ENCODE peak calls at places on chromosomes 7 and 10, in six cellular contexts. G is H1, K is transverse colon, J is stomach, H is HCT116, C is esophagus muscularis mucosa. I is an unnamed sample.

GRCh38 chr10:12709516-12709915 is 292.0 kb downstream of the CCDC3 start:
- DNase-seq in G (no peak), K (no peak), C (no peak), J (no peak), H (no peak), I (no peak)

GRCh38 chr7:9036080-9036479 is 602.7 kb downstream of the NXPH1 start:
- DNase-seq in G (no peak), K (no peak), J (no peak), H (no peak), C (no peak), I (no peak)

GRCh38 chr10:112071596-112072133 is 111.9 kb downstream of the GPAM start:
- DNase-seq in K (no peak), H (no peak), G (no peak), C (no peak), J (no peak), I (no peak)

GRCh38 chr7:44539669-44540516 is 1.2 kb downstream of the NPC1L1 start:
- DNase-seq in C (no peak), H (no peak), K (no peak), J (no peak), G (no peak), I (no peak)

GRCh38 chr7:768881-769504 is 41.9 kb upstream of the PRKAR1B start:
- DNase-seq in C (no peak), J (peak; percentile 53), G (peak; percentile 10), K (no peak), H (no peak), I (no peak)

GRCh38 chr7:18941197-18941596 is 176.2 kb downstream of the TWIST1 start:
- DNase-seq in G (no peak), H (no peak), C (no peak), J (no peak), K (no peak), I (no peak)

GRCh38 chr10:79176949-79177602 is 108.3 kb downstream of the ZMIZ1 start:
- DNase-seq in J (no peak), C (no peak), H (no peak), K (no peak), G (no peak), I (no peak)

GRCh38 chr10:61998937-61999336 is 97.4 kb downstream of the ARID5B start:
- DNase-seq in K (no peak), C (no peak), G (no peak), J (no peak), H (no peak), I (no peak)

GRCh38 chr10:7111574-7111973 is 299.3 kb downstream of the SFMBT2 start:
- DNase-seq in K (no peak), J (no peak), C (no peak), H (no peak), G (no peak), I (no peak)

GRCh38 chr7:99000904-99001442 is 122.6 kb downstream of the TRRAP start:
- DNase-seq in J (no peak), K (no peak), G (no peak), H (no peak), C (no peak), I (no peak)

GRCh38 chr7:100547872-100548271 is 8.9 kb downstream of the AGFG2 start:
- DNase-seq in H (no peak), G (no peak), J (no peak), C (no peak), K (no peak), I (no peak)

GRCh38 chr7:127392182-127392565 is 334 bp downstream of the ZNF800 start:
- DNase-seq in C (no peak), H (no peak), K (peak; percentile 62), J (peak; percentile 66), G (no peak), I (peak; percentile 39)

GRCh38 chr10:12308976-12309375 is 40.4 kb upstream of the CAMK1D start:
- DNase-seq in G (no peak), K (no peak), H (no peak), J (no peak), C (no peak), I (no peak)

GRCh38 chr10:35375091-35375765 is 38.9 kb downstream of the CCNY start:
- DNase-seq in G (no peak), K (no peak), J (no peak), C (no peak), H (no peak), I (no peak)

GRCh38 chr7:84245831-84246230 is 51.2 kb upstream of the SEMA3A start:
- DNase-seq in J (peak; percentile 32), G (peak; percentile 31), H (no peak), K (peak; percentile 21), C (no peak), I (no peak)

GRCh38 chr10:33473688-33474087 is 139.2 kb upstream of the NRP1 start:
- DNase-seq in K (no peak), G (no peak), J (no peak), C (no peak), H (no peak), I (no peak)

GRCh38 chr10:124594240-124594639 is 132.6 kb downstream of the LHPP start:
- DNase-seq in C (no peak), J (no peak), G (no peak), K (no peak), H (no peak), I (no peak)

GRCh38 chr10:103661198-103661950 is 167.9 kb downstream of the NEURL1 start:
- DNase-seq in C (peak; percentile 96), H (no peak), J (peak; percentile 75), K (peak; percentile 77), G (peak; percentile 56), I (peak; percentile 67)

GRCh38 chr10:73810735-73811465 is 498 bp downstream of the NDST2 start:
- DNase-seq in H (no peak), K (peak; percentile 48), J (peak; percentile 35), C (no peak), G (no peak), I (peak; percentile 66)

GRCh38 chr10:126135177-126135576 is 238.8 kb downstream of the FANK1 start:
- DNase-seq in G (no peak), H (no peak), K (no peak), J (no peak), C (no peak), I (no peak)

GRCh38 chr7:55366461-55367138 is 1.5 kb downstream of the LANCL2 start:
- DNase-seq in K (no peak), C (no peak), H (no peak), J (no peak), G (no peak), I (no peak)

GRCh38 chr7:55363386-55364170 is 1.6 kb upstream of the LANCL2 start:
- DNase-seq in J (no peak), K (no peak), C (peak; percentile 80), H (no peak), G (no peak), I (no peak)

GRCh38 chr7:55365103-55365679 is at the start of gene LANCL2:
- DNase-seq in C (peak; percentile 91), H (no peak), J (peak; percentile 50), G (no peak), K (peak; percentile 60), I (no peak)

GRCh38 chr7:55367283-55367840 is 2.2 kb downstream of the LANCL2 start:
- DNase-seq in H (no peak), J (no peak), C (peak; percentile 31), K (no peak), G (no peak), I (no peak)

DNA sequence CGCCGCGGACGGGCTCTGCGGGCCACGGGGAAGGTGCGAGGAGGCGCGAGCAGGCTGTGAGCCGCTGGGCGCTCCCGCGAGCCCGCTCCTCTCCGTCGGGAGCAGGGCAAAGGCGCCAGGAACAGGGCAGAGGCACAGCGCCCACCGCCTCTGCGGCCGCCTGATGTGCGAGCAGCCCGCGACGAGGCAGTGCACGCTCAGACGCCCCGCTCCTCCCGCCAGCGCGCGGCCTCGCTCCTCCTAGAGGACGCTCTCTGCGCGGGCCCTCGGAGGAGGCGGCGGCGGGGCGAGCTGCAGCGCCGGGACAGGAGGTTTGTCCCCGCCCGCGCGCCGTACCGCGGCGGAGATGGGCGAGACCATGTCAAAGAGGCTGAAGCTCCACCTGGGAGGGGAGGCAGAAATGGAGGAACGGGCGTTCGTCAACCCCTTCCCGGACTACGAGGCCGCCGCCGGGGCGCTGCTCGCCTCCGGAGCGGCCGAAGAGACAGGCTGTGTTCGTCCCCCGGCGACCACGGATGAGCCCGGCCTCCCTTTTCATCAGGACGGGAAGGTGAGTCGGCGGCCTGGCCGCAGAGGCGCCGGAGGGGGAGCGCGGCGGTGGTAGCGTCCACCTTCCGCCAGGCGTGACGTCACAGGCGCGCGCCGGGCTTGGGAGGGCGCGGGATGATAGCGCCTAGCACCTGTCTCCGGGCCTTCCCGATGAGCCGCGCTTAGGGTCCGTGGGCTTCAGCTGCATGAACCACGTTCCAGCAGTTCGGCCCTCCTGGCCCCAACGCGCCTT is 733 bp downstream of the LANCL2 start:
- DNase-seq in G (peak; percentile 70), J (peak; percentile 96), C (peak; percentile 98), K (peak; percentile 96), H (peak; percentile 93), I (peak; percentile 80)
- TF ChIP-seq POLR2A in G (peak; percentile 63), J (peak; percentile 30), C (peak; percentile 34), K (peak; percentile 72), H (peak; percentile 55), I (peak; percentile 87)

GRCh38 chr7:120993011-120993574 is 4.6 kb downstream of the CPED1 start:
- DNase-seq in G (no peak), H (no peak), C (no peak), K (no peak), J (no peak), I (no peak)
- TF ChIP-seq POLR2AphosphoS5 in G (no peak), H (no peak), C (no peak), K (no peak), J (no peak), I (no peak)

DNA sequence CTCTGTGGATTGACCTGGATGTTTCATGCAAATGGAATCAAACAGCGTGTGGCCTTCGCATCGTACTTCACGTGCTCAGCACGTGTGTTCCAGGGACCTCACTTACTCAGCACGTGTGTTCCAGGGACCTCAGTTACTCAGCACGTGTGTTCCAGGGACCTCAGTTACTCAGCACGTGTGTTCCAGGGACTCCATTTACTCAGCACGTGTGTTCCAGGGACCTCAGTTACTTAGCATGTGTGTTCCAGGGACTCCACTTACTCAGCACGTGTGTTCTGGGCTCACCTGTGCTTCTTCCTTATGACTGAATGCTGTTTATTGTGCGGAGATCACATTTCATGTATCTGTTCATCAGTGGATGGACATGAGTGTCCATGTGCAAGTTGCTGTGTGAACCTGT is 22.0 kb downstream of the INPP5A start:
- DNase-seq in G (no peak), K (no peak), C (no peak), J (no peak), H (no peak), I (no peak)
- TF ChIP-seq POLR2A in G (no peak), K (no peak), C (no peak), J (no peak), H (no peak), I (no peak)

DNA sequence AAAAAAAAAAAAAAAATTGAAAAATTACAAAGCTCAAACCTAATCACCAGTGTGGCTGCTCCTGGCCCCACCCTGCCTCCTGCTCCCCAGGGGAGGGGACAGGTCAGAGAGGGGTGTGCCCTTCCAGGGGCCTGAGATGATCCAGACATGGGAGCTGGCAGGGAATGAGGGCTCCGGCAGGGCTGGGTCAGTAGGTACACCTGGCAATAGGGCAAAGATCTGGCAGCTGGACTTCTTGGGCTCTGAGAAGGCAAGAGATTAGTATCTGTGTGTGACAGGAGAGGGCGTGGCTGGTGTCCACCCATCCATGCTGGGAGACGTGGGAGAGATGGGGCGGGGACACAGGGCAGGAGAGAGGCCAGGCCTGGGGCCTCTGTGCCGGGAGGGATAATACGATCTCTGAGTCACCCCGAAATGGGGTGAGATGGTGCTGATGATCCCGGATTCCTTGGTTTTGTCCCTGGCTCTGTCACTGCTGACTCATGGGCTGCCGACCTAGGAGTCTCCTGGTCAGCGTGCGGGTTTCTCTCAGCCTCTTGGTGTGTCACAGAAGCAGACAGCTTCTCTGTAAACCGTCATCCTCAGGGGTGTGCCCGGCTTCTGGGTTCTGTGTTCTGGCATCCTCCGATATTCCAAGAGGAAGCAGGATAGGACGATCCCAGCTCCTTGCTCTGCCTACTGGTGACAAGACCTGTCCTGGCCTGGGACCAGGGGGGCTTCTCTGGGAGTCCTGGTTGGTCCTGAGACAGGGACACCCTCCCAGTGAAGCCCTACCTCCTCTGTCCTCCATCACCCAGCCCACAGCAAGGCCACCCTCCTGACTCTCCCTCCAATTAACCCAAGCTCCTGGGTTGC is 8.2 kb upstream of the CLDN4 start:
- DNase-seq in G (no peak), H (peak; percentile 93), K (peak; percentile 93), J (no peak), C (no peak), I (no peak)
- TF ChIP-seq POLR2AphosphoS5 in G (no peak), H (peak; percentile 85), K (peak; percentile 73), J (no peak), C (no peak), I (no peak)

I was measured in GM12892.